ENCODE peak calls at places on chromosomes 5 and 9, in four cellular contexts. F, X, H and D are unnamed samples.

GRCh38 chr5:127957183-127957582 is 126.4 kb upstream of the SLC12A2 start:
- DNase-seq in X (no peak), H (no peak), F (no peak), D (no peak)

GRCh38 chr9:469672-470040 is 255.0 kb downstream of the DOCK8 start:
- DNase-seq in H (peak), X (peak), F (no peak), D (no peak)

GRCh38 chr5:175410926-175411325 is 33.1 kb downstream of the DRD1 start:
- DNase-seq in X (no peak), F (no peak), H (no peak), D (no peak)

GRCh38 chr5:74633710-74634109 is 6.8 kb downstream of the ENC1 start:
- DNase-seq in X (no peak), F (no peak), H (no peak), D (no peak)

GRCh38 chr9:130665431-130666392 is 1.3 kb downstream of the PRDM12 start:
- DNase-seq in F (no peak), X (no peak), H (no peak), D (no peak)

GRCh38 chr5:133398646-133399081 is 213.7 kb downstream of the FSTL4 start:
- DNase-seq in X (peak), H (no peak), F (no peak), D (no peak)

GRCh38 chr5:40838076-40838475 is 3.1 kb upstream of the RPL37 start:
- DNase-seq in F (no peak), H (no peak), X (no peak), D (no peak)

GRCh38 chr9:82790868-82791267 is 272.1 kb downstream of the RASEF start:
- DNase-seq in X (no peak), H (no peak), F (no peak), D (no peak)

GRCh38 chr9:89814340-89815040 is 209.7 kb downstream of the GADD45G start:
- DNase-seq in X (no peak), F (no peak), H (no peak), D (no peak)

GRCh38 chr9:92642599-92642998 is 27.3 kb downstream of the IPPK start:
- DNase-seq in F (no peak), X (peak), H (no peak), D (no peak)